ENCODE peak calls at places on chromosomes 3 and 15, in six cellular contexts. L, V, B, I, G and T are unnamed samples.

GRCh38 chr3:172068977-172069376 is 29.6 kb downstream of the FNDC3B start:
- DNase-seq in L (no peak), V (no peak), B (no peak), I (no peak), G (no peak), T (no peak)

GRCh38 chr3:102089182-102089581 is 239.9 kb downstream of the NFKBIZ start:
- DNase-seq in L (no peak), V (no peak), B (no peak), I (no peak), G (no peak), T (no peak)

GRCh38 chr3:153673853-153674252 is 447.3 kb upstream of the ARHGEF26 start:
- DNase-seq in L (no peak), V (no peak), B (no peak), I (no peak), G (no peak), T (no peak)

GRCh38 chr3:149655826-149656599 is 1.8 kb downstream of the WWTR1 start:
- DNase-seq in L (no peak), V (peak), B (peak), I (no peak), G (no peak), T (no peak)

GRCh38 chr3:188948658-188949400 is 222.9 kb upstream of the TPRG1 start:
- DNase-seq in L (peak), V (peak), B (peak), I (peak), G (no peak), T (peak)

GRCh38 chr15:62462721-62463120 is 297.6 kb upstream of the C2CD4B start:
- DNase-seq in L (no peak), V (no peak), B (no peak), I (no peak), G (no peak), T (no peak)

GRCh38 chr3:56681963-56682457 is 1.1 kb downstream of the TASOR start:
- DNase-seq in L (no peak), V (no peak), B (no peak), I (no peak), G (no peak), T (no peak)

GRCh38 chr15:51403072-51403878 is 61.8 kb downstream of the GLDN start:
- DNase-seq in L (peak), V (peak), B (peak), I (peak), G (no peak), T (no peak)

GRCh38 chr15:74543583-74543982 is 2.6 kb downstream of the ARID3B start:
- DNase-seq in L (peak), V (no peak), B (no peak), I (no peak), G (no peak), T (no peak)

GRCh38 chr3:167861649-167862048 is 126.1 kb downstream of the SERPINI1 start:
- DNase-seq in L (peak), V (no peak), B (no peak), I (no peak), G (no peak), T (no peak)

GRCh38 chr3:184693011-184693975 is 18.6 kb downstream of the MAGEF1 start:
- DNase-seq in L (no peak), V (peak), B (no peak), I (no peak), G (no peak), T (no peak)

GRCh38 chr3:133042778-133043177 is 4.6 kb downstream of the TMEM108 start:
- DNase-seq in L (no peak), V (no peak), B (no peak), I (no peak), G (no peak), T (no peak)

GRCh38 chr15:73517566-73517965 is 74.6 kb downstream of the REC114 start:
- DNase-seq in L (no peak), V (no peak), B (no peak), I (no peak), G (no peak), T (no peak)

GRCh38 chr3:155572085-155572484 is 172.8 kb downstream of the PLCH1 start:
- DNase-seq in L (no peak), V (no peak), B (no peak), I (no peak), G (no peak), T (no peak)

GRCh38 chr15:41897327-41897726 is 3.5 kb upstream of the SPTBN5 start:
- DNase-seq in L (no peak), V (no peak), B (no peak), I (no peak), G (no peak), T (no peak)

GRCh38 chr3:47762233-47762632 is 19.5 kb downstream of the SMARCC1 start:
- DNase-seq in L (no peak), V (no peak), B (no peak), I (no peak), G (no peak), T (no peak)

GRCh38 chr3:42612147-42612680 is 11.7 kb downstream of the NKTR start:
- DNase-seq in L (no peak), V (peak), B (no peak), I (no peak), G (no peak), T (no peak)

GRCh38 chr3:99920530-99921376 is 103.1 kb downstream of the CMSS1 start:
- DNase-seq in L (peak), V (peak), B (no peak), I (no peak), G (no peak), T (no peak)

GRCh38 chr3:38114052-38114874 is 22.7 kb downstream of the ACAA1 start:
- DNase-seq in L (no peak), V (no peak), B (no peak), I (no peak), G (no peak), T (no peak)

GRCh38 chr15:79218588-79219200 is 63.8 kb upstream of the ANKRD34C start:
- DNase-seq in L (no peak), V (no peak), B (peak), I (peak), G (no peak), T (no peak)

GRCh38 chr3:157388976-157389375 is 47.7 kb upstream of the PTX3 start:
- DNase-seq in L (no peak), V (peak), B (no peak), I (no peak), G (no peak), T (no peak)

GRCh38 chr3:11948331-11948730 is 55.9 kb upstream of the SYN2 start:
- DNase-seq in L (no peak), V (no peak), B (no peak), I (no peak), G (no peak), T (no peak)

DNA sequence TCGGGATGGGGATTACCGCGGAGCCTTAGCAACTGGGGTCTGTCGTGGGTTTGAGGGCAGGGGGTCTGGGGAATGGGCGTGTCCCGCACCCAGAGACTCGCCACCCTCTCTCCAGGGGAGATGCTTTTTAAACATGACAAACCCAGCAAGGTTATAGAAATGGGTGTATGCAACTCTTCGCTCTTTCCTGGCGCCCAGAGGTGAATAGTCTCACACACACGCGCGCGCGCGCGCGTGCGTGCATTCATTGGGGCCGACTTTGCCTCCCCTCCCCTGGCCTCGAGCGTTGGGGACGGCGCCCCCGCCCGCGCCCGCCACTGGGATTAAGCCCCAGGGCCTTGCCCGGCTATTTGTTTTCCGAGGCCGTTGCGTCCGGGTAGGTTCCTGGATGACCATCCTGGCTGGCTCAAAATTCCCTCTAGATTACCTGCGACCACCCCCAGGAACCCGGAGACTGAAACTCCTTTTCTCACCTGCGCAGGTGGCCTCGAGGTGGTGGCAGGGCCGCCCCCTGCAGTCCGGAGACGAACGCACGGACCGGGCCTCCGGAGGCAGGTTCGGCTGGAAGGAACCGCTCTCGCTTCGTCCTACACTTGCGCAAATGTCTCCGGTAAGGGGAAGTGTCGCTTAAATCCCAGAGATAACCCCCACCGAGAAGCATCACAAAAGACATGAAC is 777 bp downstream of the GPR160 start:
- DNase-seq in L (peak), V (no peak), B (no peak), I (no peak), G (peak), T (no peak)
- TF ChIP-seq POLR2A in L (no peak), V (no peak), B (no peak), I (no peak), G (no peak), T (no peak)

DNA sequence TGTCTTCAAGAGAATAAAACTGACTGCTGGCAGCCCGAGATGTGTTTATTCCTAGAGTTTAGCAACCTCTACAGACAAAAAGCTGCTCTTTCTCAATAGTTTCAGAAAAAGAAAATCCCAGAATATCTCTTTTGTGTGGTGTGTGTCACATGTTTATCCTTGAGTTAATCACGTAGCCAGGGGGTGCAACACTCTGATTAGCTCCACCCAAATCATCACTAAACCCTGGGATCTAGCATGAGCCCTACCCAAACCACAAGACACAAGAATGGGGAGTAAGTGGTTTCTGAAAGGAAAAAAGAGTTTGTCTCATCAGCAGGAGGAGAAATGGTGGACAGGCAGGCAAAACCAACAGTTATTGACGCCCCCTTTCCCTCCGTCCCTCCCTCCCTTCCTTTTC is 78.5 kb upstream of the AGBL1 start:
- DNase-seq in L (no peak), V (no peak), B (no peak), I (no peak), G (no peak), T (no peak)
- TF ChIP-seq POLR2A in L (no peak), V (no peak), B (no peak), I (no peak), G (no peak), T (no peak)

GRCh38 chr3:9250236-9250635 is 790 bp upstream of the SRGAP3 start:
- DNase-seq in L (peak), V (no peak), B (no peak), I (no peak), G (no peak), T (no peak)

GRCh38 chr3:9251055-9251786 is 1.8 kb upstream of the SRGAP3 start:
- DNase-seq in L (no peak), V (no peak), B (no peak), I (no peak), G (no peak), T (no peak)

GRCh38 chr3:9247361-9248231 is 1.9 kb downstream of the SRGAP3 start:
- DNase-seq in L (no peak), V (no peak), B (no peak), I (no peak), G (no peak), T (no peak)

GRCh38 chr3:9248232-9249191 is 934 bp downstream of the SRGAP3 start:
- DNase-seq in L (no peak), V (no peak), B (no peak), I (no peak), G (no peak), T (no peak)

DNA sequence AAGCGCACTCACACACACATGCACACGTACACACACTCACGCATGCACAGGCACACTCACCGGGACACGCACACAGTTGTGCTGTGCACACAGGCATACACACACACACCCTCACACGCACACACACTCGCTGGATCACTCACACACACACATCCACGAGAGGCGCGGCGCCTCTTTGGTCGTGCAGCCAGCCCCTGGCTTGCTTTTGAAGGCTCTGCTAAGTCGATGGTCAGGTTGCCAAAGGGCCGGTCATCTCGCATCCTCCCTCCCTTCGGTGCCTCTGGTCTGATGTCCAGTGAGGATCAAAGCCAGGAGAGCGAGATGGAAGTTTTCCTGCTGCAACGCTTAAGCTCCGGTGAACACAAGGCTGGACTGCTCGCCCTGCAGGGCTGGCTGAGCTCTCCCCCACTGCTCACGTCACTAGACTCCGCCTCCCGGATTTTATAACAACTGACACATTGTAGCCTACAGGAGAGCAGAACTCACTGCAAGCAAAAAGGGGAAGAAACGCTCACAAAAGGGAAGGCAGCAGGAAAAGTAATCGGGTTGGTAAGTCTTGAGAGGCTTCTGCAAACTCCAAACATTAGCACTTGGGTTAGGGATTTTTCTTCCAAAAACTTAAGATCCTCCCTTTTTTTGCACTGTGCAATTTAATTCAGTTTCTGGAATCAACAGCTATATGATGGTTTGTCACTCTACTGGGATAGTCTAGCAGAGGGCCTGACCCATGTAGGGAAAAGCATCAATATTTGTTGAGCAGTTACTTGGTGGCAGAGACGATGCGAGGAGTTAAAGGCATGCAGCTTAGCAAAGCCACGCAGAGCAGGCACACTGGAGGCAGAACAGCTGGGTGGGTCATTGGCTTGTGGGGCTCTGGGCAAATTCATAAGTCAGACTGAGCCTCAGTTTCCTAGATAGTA is at the start of gene SRGAP3:
- DNase-seq in L (peak), V (peak), B (peak), I (peak), G (peak), T (peak)
- TF ChIP-seq POLR2A in L (peak), V (no peak), B (peak), I (no peak), G (no peak), T (peak)

GRCh38 chr15:95884276-95884675 is 446.2 kb upstream of the NR2F2 start:
- DNase-seq in L (no peak), V (no peak), B (no peak), I (no peak), G (no peak), T (no peak)
- TF ChIP-seq POLR2A in L (no peak), V (no peak), B (no peak), I (no peak), G (no peak), T (no peak)

GRCh38 chr3:50157821-50158556 is 2.9 kb downstream of the SEMA3F start:
- DNase-seq in L (no peak), V (peak), B (no peak), I (no peak), G (no peak), T (no peak)
- TF ChIP-seq POLR2A in L (no peak), V (peak), B (no peak), I (no peak), G (no peak), T (no peak)

DNA sequence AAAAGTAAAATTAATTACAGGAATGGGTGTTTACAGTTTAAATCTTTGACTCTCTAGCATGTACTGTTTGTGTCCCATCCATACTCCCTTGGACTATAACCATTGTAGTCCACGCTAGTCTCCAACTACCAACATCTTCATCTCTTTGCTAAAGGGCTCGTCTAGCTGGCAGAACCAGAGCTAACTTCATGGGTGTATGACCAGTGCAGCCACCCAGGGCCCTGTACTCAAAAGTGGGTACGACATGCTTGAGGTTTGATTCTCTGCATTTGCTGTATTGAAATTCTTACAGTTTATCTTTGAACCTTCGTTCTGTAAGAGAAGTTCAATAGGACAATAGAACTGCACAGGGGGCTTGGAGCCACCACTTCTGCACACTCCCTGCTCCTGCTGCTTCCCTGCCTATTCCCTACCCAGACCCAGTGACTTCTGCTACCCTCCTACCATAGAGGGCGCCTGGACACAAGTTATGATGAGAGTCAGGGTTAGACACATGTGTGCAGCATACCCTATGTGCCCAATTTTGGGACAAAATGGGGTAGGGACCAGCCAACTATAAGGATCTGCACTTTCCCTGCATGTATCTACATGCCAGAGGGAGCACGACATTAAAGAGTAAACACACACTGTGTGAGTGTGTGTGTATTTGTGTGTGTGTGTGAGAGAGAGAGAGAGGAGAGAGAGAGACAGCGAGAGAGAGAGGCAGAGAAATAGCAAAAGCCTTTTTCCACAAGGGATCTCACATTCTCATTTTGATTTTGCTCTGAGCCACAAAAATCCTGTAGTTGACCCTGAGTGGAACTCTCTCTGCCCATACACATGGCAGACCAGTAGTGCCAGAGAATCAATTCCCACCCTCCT is 59.0 kb upstream of the NECTIN3 start:
- DNase-seq in L (peak), V (no peak), B (no peak), I (peak), G (no peak), T (no peak)
- TF ChIP-seq POLR2A in L (no peak), V (no peak), B (no peak), I (no peak), G (no peak), T (no peak)